ENCODE peak calls at places on chromosomes 11 and 22, in four cellular contexts. Y is OCI-LY7, S is GM23248, M is hepatocyte. R is an unnamed sample. For H3K9me2, the result is how much of the 10 kb centered on the place peaks cover.

GRCh38 chr22:37199839-37200161 is 11.8 kb upstream of the C1QTNF6 start:
- DNase-seq in Y (no peak), S (no peak), M (peak), R (peak)

GRCh38 chr11:74696932-74697687 is 34.1 kb downstream of the CHRDL2 start:
- DNase-seq in Y (no peak), S (peak), M (peak), R (no peak)

GRCh38 chr22:29729161-29729560 is 9.4 kb downstream of the CABP7 start:
- DNase-seq in Y (no peak), S (no peak), M (no peak), R (no peak)

GRCh38 chr11:44833221-44833620 is 106.5 kb downstream of the TSPAN18 start:
- DNase-seq in Y (no peak), S (no peak), M (no peak), R (no peak)

GRCh38 chr22:37538590-37539357 is 19.6 kb upstream of the CARD10 start:
- DNase-seq in Y (peak), S (peak), M (peak), R (peak)

GRCh38 chr11:47216141-47216798 is 1.5 kb downstream of the DDB2 start:
- DNase-seq in Y (peak), S (peak), M (peak), R (peak)

GRCh38 chr11:28703371-28703770 is 595.2 kb downstream of the METTL15 start:
- DNase-seq in Y (no peak), S (no peak), M (no peak), R (no peak)

GRCh38 chr11:66292543-66293332 is 1.0 kb downstream of the TMEM151A start:
- DNase-seq in Y (no peak), S (no peak), M (no peak), R (no peak)

GRCh38 chr11:8201524-8202365 is 32.9 kb upstream of the RIC3 start:
- DNase-seq in Y (no peak), S (no peak), M (no peak), R (no peak)

GRCh38 chr22:38017272-38017920 is 33.0 kb upstream of the SOX10 start:
- DNase-seq in Y (no peak), S (peak), M (no peak), R (no peak)

GRCh38 chr11:72969894-72970335 is 155.7 kb downstream of the ATG16L2 start:
- DNase-seq in Y (no peak), S (peak), M (no peak), R (no peak)

GRCh38 chr11:32333335-32333991 is 101.9 kb downstream of the WT1 start:
- DNase-seq in Y (no peak), S (peak), M (peak), R (no peak)

GRCh38 chr22:47090591-47091240 is 328.3 kb downstream of the TBC1D22A start:
- DNase-seq in Y (no peak), S (peak), M (peak), R (no peak)

GRCh38 chr11:132894598-132894997 is 637.7 kb downstream of the OPCML start:
- DNase-seq in Y (no peak), S (no peak), M (peak), R (no peak)

GRCh38 chr11:132904091-132904490 is 628.2 kb downstream of the OPCML start:
- DNase-seq in Y (no peak), S (no peak), M (no peak), R (no peak)

GRCh38 chr11:132901638-132902610 is 630.4 kb downstream of the OPCML start:
- DNase-seq in Y (no peak), S (peak), M (no peak), R (no peak)

GRCh38 chr11:132895340-132895739 is 637.0 kb downstream of the OPCML start:
- DNase-seq in Y (no peak), S (peak), M (peak), R (no peak)

GRCh38 chr11:132898676-132899075 is 633.6 kb downstream of the OPCML start:
- DNase-seq in Y (no peak), S (no peak), M (no peak), R (no peak)
- H3K9me2 ChIP-seq in Y (under half), S (under half), M (under half), R (under half)

DNA sequence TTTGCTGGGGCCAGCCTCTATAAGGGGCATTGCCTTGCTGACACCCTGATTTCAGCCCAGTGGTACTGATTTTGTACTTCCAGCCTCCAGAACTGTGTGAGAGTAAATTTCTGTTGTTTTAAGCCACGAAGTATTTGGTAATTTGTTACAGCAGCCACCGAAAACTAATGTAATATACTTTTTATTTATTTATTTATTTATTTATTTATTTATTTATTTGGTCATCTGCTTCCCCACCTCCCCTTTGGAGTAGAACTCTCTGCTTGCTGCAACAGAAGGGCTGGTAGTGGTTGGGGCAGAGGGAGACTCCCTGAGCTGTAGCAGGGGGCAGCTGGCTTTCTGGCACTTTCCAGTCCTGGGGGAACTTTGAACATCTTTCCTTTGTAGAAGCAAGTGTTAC is 128.4 kb upstream of the RAG2 start:
- DNase-seq in Y (no peak), S (no peak), M (no peak), R (no peak)
- H3K9me2 ChIP-seq in Y (under half), S (under half), M (under half), R (under half)

DNA sequence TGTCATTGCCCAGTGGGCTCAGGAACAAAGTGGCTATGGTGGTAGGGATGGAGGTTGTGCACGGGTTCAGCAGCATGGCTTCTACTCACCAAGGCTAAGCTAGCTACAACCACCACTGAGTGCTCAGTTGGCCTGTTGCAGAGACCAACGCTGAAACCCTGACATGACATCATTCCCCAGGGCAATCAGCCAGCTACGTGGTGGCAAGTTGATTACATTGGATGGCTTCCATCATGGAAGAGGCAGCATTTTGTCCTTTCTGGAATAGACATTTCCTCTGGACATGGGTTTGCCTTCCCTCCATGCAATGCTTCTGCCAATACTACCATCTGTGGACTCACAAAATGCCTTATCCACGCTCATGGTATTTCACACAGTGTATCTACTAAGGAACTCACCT is 634.3 kb downstream of the OPCML start:
- DNase-seq in Y (no peak), S (no peak), M (no peak), R (no peak)
- H3K9me2 ChIP-seq in Y (under half), S (under half), M (under half), R (under half)

DNA sequence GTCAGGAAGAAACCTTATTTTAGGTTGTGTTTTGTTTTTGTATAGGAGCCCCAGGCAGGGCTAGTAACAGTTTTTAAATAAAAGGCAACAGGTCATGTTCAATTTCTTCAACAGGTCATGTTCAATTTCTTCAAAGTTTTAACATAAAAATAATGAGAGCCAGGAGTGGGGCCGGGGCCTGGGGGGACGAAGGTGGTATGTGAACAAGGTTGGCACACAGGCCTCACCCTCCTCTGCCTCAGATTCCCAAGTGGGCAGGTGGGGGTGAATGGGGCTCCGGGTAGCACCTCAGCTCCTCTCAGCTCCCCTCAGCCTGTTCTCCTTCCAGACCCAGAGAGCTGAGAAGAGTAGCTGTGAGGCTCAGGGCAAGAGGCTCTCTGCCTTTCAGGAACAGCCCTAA is 4.4 kb downstream of the DERL3 start:
- DNase-seq in Y (no peak), S (no peak), M (no peak), R (no peak)
- H3K9me2 ChIP-seq in Y (under half), S (under half), M (under half), R (under half)

GRCh38 chr11:2440646-2441045 is 3.7 kb downstream of the TRPM5 start:
- DNase-seq in Y (no peak), S (no peak), M (no peak), R (no peak)

GRCh38 chr11:2441171-2441570 is 3.1 kb downstream of the TRPM5 start:
- DNase-seq in Y (no peak), S (no peak), M (no peak), R (no peak)

GRCh38 chr11:2443881-2444300 is 423 bp downstream of the TRPM5 start:
- DNase-seq in Y (no peak), S (no peak), M (no peak), R (no peak)

GRCh38 chr11:2443406-2443805 is 908 bp downstream of the TRPM5 start:
- DNase-seq in Y (no peak), S (no peak), M (no peak), R (no peak)

DNA sequence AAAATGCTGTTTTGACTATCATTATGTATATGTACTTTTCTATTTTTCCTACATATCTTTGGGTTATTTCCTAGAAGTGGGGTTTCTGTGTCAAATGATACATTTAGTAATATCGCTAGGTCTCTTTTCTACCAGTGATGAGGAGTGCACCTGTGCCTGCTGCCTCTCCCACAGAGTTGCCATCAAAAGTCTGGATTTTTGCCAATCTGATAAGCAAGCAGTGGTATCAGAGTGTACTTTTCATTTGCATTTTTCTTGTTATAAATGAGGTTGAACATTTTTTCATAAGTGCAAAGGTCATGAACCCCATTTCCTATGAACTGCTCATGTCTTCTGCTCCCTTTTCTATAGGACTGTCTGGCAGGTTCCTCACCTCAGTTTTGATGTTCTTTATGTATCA is 1.8 kb downstream of the TRPM5 start:
- DNase-seq in Y (no peak), S (no peak), M (no peak), R (no peak)
- H3K9me2 ChIP-seq in Y (under half), S (under half), M (under half), R (under half)

GRCh38 chr11:75810637-75811383 is 4.2 kb upstream of the UVRAG start:
- DNase-seq in Y (no peak), S (no peak), M (no peak), R (no peak)
- H3K9me2 ChIP-seq in Y (under half), S (under half), M (under half), R (under half)